ENCODE peak calls at places on chromosomes 5 and 9, in six cellular contexts. Z is WERI-Rb-1, A is ovary, W is dorsolateral prefrontal cortex, L is RWPE1, M is suprapubic skin. J is an unnamed sample.

GRCh38 chr9:82894961-82895902 is 167.7 kb downstream of the RASEF start:
- DNase-seq in Z (no peak), A (no peak), W (no peak), L (no peak), M (no peak), J (no peak)

GRCh38 chr5:74947961-74948613 is 81.9 kb upstream of the FAM169A start:
- DNase-seq in Z (no peak), A (no peak), W (no peak), L (no peak), M (no peak), J (no peak)

GRCh38 chr5:132456553-132457361 is 33.8 kb downstream of the IRF1 start:
- DNase-seq in Z (no peak), A (no peak), W (no peak), L (no peak), M (peak), J (peak)

GRCh38 chr5:137316346-137316736 is 182.8 kb downstream of the SPOCK1 start:
- DNase-seq in Z (no peak), A (no peak), W (no peak), L (no peak), M (no peak), J (no peak)

GRCh38 chr5:28404363-28405071 is 1366.1 kb upstream of the CDH9 start:
- DNase-seq in Z (no peak), A (no peak), W (no peak), L (no peak), M (no peak), J (peak)

GRCh38 chr5:148828461-148829247 is 2.2 kb downstream of the ADRB2 start:
- DNase-seq in Z (no peak), A (no peak), W (no peak), L (peak), M (no peak), J (no peak)

GRCh38 chr5:169263591-169263990 is 37.3 kb downstream of the SLIT3 start:
- DNase-seq in Z (no peak), A (no peak), W (no peak), L (no peak), M (no peak), J (no peak)

GRCh38 chr9:133813749-133814585 is 75.8 kb upstream of the SARDH start:
- DNase-seq in Z (peak), A (no peak), W (no peak), L (no peak), M (no peak), J (no peak)

DNA sequence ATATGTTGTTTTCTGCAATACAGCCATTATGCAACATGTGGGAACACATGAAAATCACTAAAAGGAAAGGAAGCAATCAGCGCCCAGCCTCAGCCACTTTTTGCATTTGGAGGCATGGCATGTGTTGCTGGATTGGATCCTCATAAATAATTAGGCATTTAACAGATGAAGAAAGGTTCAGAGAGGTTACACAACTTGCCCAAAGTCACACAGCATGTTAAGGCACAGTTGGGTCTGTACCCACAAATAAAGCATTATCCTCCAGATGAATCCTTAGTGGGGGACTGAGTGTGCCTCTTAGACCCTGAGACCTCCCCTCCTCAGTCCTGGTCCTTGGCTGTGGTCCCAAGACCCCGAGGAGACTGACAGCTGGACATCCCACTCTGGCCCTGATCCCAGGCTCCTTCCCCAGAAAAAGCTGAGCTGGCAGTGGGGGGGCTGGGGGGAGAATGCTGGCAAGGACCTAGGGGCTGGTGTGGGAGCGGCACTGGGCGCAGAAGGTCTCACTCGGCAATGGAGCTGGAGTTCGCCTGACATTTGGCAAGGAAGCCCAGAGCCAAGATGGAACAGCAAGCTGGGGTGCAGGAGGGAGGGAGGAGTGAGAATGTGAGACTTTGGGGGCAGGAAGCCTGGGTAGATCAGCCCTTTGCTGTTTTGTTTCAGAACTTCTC is 6.9 kb upstream of the AKNA start:
- DNase-seq in Z (no peak), A (peak), W (no peak), L (no peak), M (no peak), J (no peak)
- TF ChIP-seq CTCF in Z (no peak), A (no peak), W (no peak), L (no peak), M (no peak), J (no peak)

GRCh38 chr5:175131432-175131831 is 312.6 kb downstream of the DRD1 start:
- DNase-seq in Z (no peak), A (no peak), W (no peak), L (no peak), M (no peak), J (no peak)

GRCh38 chr5:175129619-175130018 is 314.4 kb downstream of the DRD1 start:
- DNase-seq in Z (no peak), A (no peak), W (no peak), L (no peak), M (no peak), J (no peak)

GRCh38 chr5:175133185-175133584 is 310.8 kb downstream of the DRD1 start:
- DNase-seq in Z (no peak), A (no peak), W (no peak), L (no peak), M (no peak), J (no peak)

GRCh38 chr5:175124821-175125220 is 319.2 kb downstream of the DRD1 start:
- DNase-seq in Z (no peak), A (no peak), W (no peak), L (no peak), M (no peak), J (no peak)

DNA sequence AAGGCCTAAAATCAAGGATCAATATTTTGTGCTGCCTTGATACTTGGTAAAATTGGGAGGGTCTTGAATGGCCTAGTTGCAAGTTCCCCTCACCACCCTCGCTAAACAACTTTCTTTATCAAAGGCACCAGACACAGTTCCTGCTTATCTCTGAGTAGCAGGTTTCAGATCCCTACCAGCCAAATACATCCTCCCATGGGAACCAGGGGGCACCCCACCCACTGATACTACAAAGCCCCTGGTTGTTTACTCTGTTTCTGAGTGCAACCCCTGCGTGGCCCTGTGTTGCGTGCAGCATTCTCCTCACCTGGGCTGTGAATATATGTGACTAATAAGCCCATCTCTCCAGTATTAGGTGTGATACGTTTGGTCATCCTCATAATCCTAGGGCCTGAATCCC is 314.9 kb downstream of the DRD1 start:
- DNase-seq in Z (no peak), A (no peak), W (no peak), L (no peak), M (no peak), J (no peak)
- TF ChIP-seq CTCF in Z (no peak), A (no peak), W (no peak), L (no peak), M (no peak), J (no peak)

DNA sequence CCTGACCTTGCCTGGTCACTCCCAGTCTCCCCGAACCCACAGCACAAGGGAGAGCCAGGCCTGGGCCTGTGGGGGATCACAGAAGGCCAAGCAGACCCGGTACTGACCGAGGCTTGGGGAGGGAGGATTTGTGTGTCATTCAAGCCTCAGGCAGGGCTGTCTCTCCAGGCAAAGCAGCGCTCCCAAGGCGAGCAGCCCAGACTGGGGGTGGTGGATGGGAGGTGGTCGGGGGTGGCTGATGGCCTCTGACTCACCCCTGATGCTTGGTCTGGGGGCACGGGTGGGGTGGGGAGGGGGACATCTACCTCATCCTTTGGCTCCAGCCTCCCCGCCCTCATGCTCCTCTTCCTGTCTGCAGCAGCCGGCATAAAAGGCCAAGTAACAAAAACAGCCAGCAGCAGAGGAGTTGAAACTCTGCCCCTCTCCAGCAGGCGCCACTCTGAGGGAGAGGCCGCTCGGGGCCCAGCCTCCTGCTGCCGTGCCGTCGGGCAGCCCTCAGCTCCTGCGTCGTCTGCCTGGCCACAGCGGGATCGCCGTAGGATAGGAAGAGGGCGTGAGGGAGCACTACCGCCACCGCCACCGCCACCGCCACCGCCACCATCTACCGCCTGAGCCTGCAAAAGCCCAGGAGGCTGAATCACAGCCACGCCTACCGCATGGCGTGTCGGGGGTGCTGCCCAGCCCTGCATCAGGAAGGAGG is 166.0 kb downstream of the OLFM1 start:
- DNase-seq in Z (no peak), A (no peak), W (no peak), L (no peak), M (no peak), J (peak)
- TF ChIP-seq CTCF in Z (no peak), A (no peak), W (no peak), L (no peak), M (no peak), J (no peak)

GRCh38 chr9:92770005-92770995 is 5.7 kb upstream of the BICD2 start:
- DNase-seq in Z (no peak), A (no peak), W (no peak), L (peak), M (no peak), J (no peak)
- TF ChIP-seq CTCF in Z (no peak), A (no peak), W (no peak), L (no peak), M (no peak), J (no peak)

GRCh38 chr9:15276328-15276969 is 30.6 kb downstream of the TTC39B start:
- DNase-seq in Z (no peak), A (no peak), W (no peak), L (no peak), M (no peak), J (no peak)

GRCh38 chr9:15278290-15278689 is 28.7 kb downstream of the TTC39B start:
- DNase-seq in Z (no peak), A (no peak), W (no peak), L (no peak), M (no peak), J (no peak)

GRCh38 chr9:15278839-15279238 is 28.2 kb downstream of the TTC39B start:
- DNase-seq in Z (no peak), A (no peak), W (no peak), L (no peak), M (no peak), J (no peak)

GRCh38 chr9:15280647-15281046 is 26.4 kb downstream of the TTC39B start:
- DNase-seq in Z (no peak), A (no peak), W (no peak), L (no peak), M (no peak), J (no peak)

DNA sequence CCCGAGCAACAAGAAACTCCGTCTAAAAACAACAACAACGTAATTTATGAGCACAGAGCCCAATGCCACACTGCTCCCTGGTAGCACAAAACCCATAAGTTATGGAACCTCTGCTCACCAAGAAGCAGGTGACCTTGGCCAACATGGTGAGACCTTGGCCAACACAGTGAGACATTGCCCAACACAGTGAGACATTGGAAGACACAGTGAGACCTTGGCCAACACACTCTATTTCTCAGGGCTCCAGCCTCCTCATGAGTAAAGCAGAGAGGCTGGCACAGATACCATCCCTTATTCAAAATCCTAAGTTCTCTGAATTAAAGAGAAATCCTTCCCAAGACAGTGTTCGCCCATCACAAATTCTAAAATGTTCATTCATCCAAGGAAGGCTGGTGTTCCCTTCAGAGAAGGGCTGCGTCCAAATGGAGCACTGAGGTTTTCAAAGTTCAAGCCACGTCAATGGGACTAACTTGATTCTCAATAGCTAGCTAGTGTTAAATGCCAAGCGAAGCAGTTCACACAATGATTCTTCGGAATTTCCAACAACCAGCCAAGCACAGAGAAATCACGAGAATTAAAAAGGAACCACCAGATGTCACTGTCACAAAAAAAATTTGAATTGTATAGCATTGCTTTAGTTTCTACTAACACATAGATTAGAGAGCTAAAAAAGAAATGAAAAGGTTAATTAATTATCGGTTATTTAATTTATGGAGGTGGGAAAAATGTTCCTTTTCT is 29.4 kb downstream of the TTC39B start:
- DNase-seq in Z (no peak), A (no peak), W (peak), L (no peak), M (no peak), J (no peak)
- TF ChIP-seq CTCF in Z (peak), A (no peak), W (peak), L (peak), M (no peak), J (peak)

GRCh38 chr9:13832451-13832850 is 481.5 kb downstream of the NFIB start:
- DNase-seq in Z (no peak), A (no peak), W (no peak), L (no peak), M (no peak), J (no peak)
- TF ChIP-seq CTCF in Z (no peak), A (no peak), W (no peak), L (no peak), M (no peak), J (no peak)

GRCh38 chr5:59591162-59591561 is 302.4 kb downstream of the PDE4D start:
- DNase-seq in Z (no peak), A (no peak), W (no peak), L (peak), M (no peak), J (no peak)

GRCh38 chr5:59584858-59585846 is 308.4 kb downstream of the PDE4D start:
- DNase-seq in Z (no peak), A (no peak), W (peak), L (no peak), M (no peak), J (no peak)

GRCh38 chr5:59586811-59587340 is 306.6 kb downstream of the PDE4D start:
- DNase-seq in Z (no peak), A (no peak), W (no peak), L (no peak), M (no peak), J (no peak)

GRCh38 chr5:59588922-59589321 is 304.6 kb downstream of the PDE4D start:
- DNase-seq in Z (no peak), A (no peak), W (no peak), L (peak), M (no peak), J (no peak)

GRCh38 chr5:59587489-59588337 is 305.8 kb downstream of the PDE4D start:
- DNase-seq in Z (peak), A (peak), W (peak), L (no peak), M (no peak), J (no peak)
- TF ChIP-seq CTCF in Z (peak), A (no peak), W (peak), L (no peak), M (no peak), J (peak)

GRCh38 chr9:126327016-126327749 is 554 bp downstream of the MVB12B start:
- DNase-seq in Z (peak), A (peak), W (peak), L (no peak), M (peak), J (no peak)
- TF ChIP-seq CTCF in Z (peak), A (no peak), W (no peak), L (peak), M (no peak), J (peak)

GRCh38 chr9:36487482-36488321 is 85.0 kb upstream of the MELK start:
- DNase-seq in Z (peak), A (peak), W (peak), L (peak), M (peak), J (peak)
- TF ChIP-seq CTCF in Z (no peak), A (peak), W (no peak), L (no peak), M (peak), J (peak)

J was measured in chondrocyte.